ENCODE peak calls at places on chromosomes 7 and 10, in nine cellular contexts. One of them, this sample, is unnamed.

GRCh38 chr10:100969175-100970075 is at the start of gene SEMA4G:
- DNase-seq in ovary: peak; percentile 59
- DNase-seq in sigmoid colon: peak; percentile 78
- DNase-seq in IMR-90: peak; percentile 12
- DNase-seq in transverse colon: peak; percentile 59
- DNase-seq in A549: peak; percentile 44
- DNase-seq in K562: peak; percentile 83
- DNase-seq in stomach: peak; percentile 47
- DNase-seq in esophagus squamous epithelium: no peak
- DNase-seq in this sample: peak; percentile 69

GRCh38 chr10:112958275-112958995 is 8.4 kb downstream of the TCF7L2 start:
- DNase-seq in ovary: no peak
- DNase-seq in sigmoid colon: no peak
- DNase-seq in IMR-90: peak; percentile 97
- DNase-seq in transverse colon: no peak
- DNase-seq in A549: peak; percentile 60
- DNase-seq in K562: no peak
- DNase-seq in stomach: no peak
- DNase-seq in esophagus squamous epithelium: no peak
- DNase-seq in this sample: no peak

GRCh38 chr7:120218702-120219101 is 54.3 kb upstream of the KCND2 start:
- DNase-seq in ovary: peak; percentile 13
- DNase-seq in sigmoid colon: peak; percentile 70
- DNase-seq in IMR-90: peak; percentile 22
- DNase-seq in transverse colon: no peak
- DNase-seq in A549: no peak
- DNase-seq in K562: no peak
- DNase-seq in stomach: no peak
- DNase-seq in esophagus squamous epithelium: no peak
- DNase-seq in this sample: no peak

GRCh38 chr10:71888623-71889387 is 37.8 kb upstream of the PSAP start:
- DNase-seq in ovary: peak; percentile 92
- DNase-seq in sigmoid colon: peak; percentile 96
- DNase-seq in IMR-90: peak; percentile 77
- DNase-seq in transverse colon: peak; percentile 78
- DNase-seq in A549: peak; percentile 79
- DNase-seq in K562: peak; percentile 86
- DNase-seq in stomach: peak; percentile 65
- DNase-seq in esophagus squamous epithelium: peak; percentile 50
- DNase-seq in this sample: peak; percentile 69

GRCh38 chr7:4690953-4691856 is 9.1 kb downstream of the FOXK1 start:
- DNase-seq in ovary: no peak
- DNase-seq in sigmoid colon: no peak
- DNase-seq in IMR-90: no peak
- DNase-seq in transverse colon: no peak
- DNase-seq in A549: no peak
- DNase-seq in K562: no peak
- DNase-seq in stomach: no peak
- DNase-seq in esophagus squamous epithelium: no peak
- DNase-seq in this sample: no peak

GRCh38 chr7:151157645-151158329 is 9.7 kb downstream of the GBX1 start:
- DNase-seq in ovary: no peak
- DNase-seq in sigmoid colon: no peak
- DNase-seq in IMR-90: peak; percentile 26
- DNase-seq in transverse colon: peak; percentile 4
- DNase-seq in A549: peak; percentile 37
- DNase-seq in K562: no peak
- DNase-seq in stomach: no peak
- DNase-seq in esophagus squamous epithelium: no peak
- DNase-seq in this sample: no peak

GRCh38 chr10:119025336-119025735 is 4.2 kb upstream of the NANOS1 start:
- DNase-seq in ovary: no peak
- DNase-seq in sigmoid colon: peak; percentile 93
- DNase-seq in IMR-90: peak; percentile 64
- DNase-seq in transverse colon: peak; percentile 44
- DNase-seq in A549: no peak
- DNase-seq in K562: no peak
- DNase-seq in stomach: peak; percentile 89
- DNase-seq in esophagus squamous epithelium: no peak
- DNase-seq in this sample: peak; percentile 59

GRCh38 chr7:69739182-69739581 is 140.9 kb downstream of the AUTS2 start:
- DNase-seq in ovary: no peak
- DNase-seq in sigmoid colon: no peak
- DNase-seq in IMR-90: no peak
- DNase-seq in transverse colon: no peak
- DNase-seq in A549: peak; percentile 25
- DNase-seq in K562: no peak
- DNase-seq in stomach: no peak
- DNase-seq in esophagus squamous epithelium: no peak
- DNase-seq in this sample: no peak

GRCh38 chr10:33248638-33249037 is 85.8 kb downstream of the NRP1 start:
- DNase-seq in ovary: no peak
- DNase-seq in sigmoid colon: no peak
- DNase-seq in IMR-90: peak; percentile 95
- DNase-seq in transverse colon: no peak
- DNase-seq in A549: no peak
- DNase-seq in K562: no peak
- DNase-seq in stomach: no peak
- DNase-seq in esophagus squamous epithelium: no peak
- DNase-seq in this sample: no peak

GRCh38 chr10:91931526-91932190 is 8.1 kb downstream of the BTAF1 start:
- DNase-seq in ovary: no peak
- DNase-seq in sigmoid colon: no peak
- DNase-seq in IMR-90: peak; percentile 16
- DNase-seq in transverse colon: no peak
- DNase-seq in A549: no peak
- DNase-seq in K562: no peak
- DNase-seq in stomach: no peak
- DNase-seq in esophagus squamous epithelium: no peak
- DNase-seq in this sample: no peak

GRCh38 chr7:71752171-71752935 is 620.4 kb downstream of the GALNT17 start:
- DNase-seq in ovary: no peak
- DNase-seq in sigmoid colon: no peak
- DNase-seq in IMR-90: no peak
- DNase-seq in transverse colon: peak; percentile 28
- DNase-seq in A549: peak; percentile 12
- DNase-seq in K562: peak; percentile 78
- DNase-seq in stomach: peak; percentile 66
- DNase-seq in esophagus squamous epithelium: no peak
- DNase-seq in this sample: peak; percentile 77

GRCh38 chr10:78416031-78416800 is 382.6 kb downstream of the RPS24 start:
- DNase-seq in ovary: no peak
- DNase-seq in sigmoid colon: peak; percentile 29
- DNase-seq in IMR-90: peak; percentile 73
- DNase-seq in transverse colon: no peak
- DNase-seq in A549: no peak
- DNase-seq in K562: no peak
- DNase-seq in stomach: peak; percentile 17
- DNase-seq in esophagus squamous epithelium: no peak
- DNase-seq in this sample: no peak

GRCh38 chr10:45599646-45600045 is 72.9 kb downstream of the ZFAND4 start:
- DNase-seq in ovary: no peak
- DNase-seq in sigmoid colon: no peak
- DNase-seq in IMR-90: no peak
- DNase-seq in transverse colon: no peak
- DNase-seq in A549: no peak
- DNase-seq in K562: no peak
- DNase-seq in stomach: no peak
- DNase-seq in esophagus squamous epithelium: no peak
- DNase-seq in this sample: no peak

GRCh38 chr7:105032553-105033214 is 18.7 kb downstream of the KMT2E start:
- DNase-seq in ovary: no peak
- DNase-seq in sigmoid colon: no peak
- DNase-seq in IMR-90: no peak
- DNase-seq in transverse colon: no peak
- DNase-seq in A549: no peak
- DNase-seq in K562: no peak
- DNase-seq in stomach: no peak
- DNase-seq in esophagus squamous epithelium: no peak
- DNase-seq in this sample: no peak

GRCh38 chr10:110739811-110740271 is 95.7 kb downstream of the RBM20 start:
- DNase-seq in ovary: peak; percentile 11
- DNase-seq in sigmoid colon: no peak
- DNase-seq in IMR-90: no peak
- DNase-seq in transverse colon: no peak
- DNase-seq in A549: no peak
- DNase-seq in K562: no peak
- DNase-seq in stomach: no peak
- DNase-seq in esophagus squamous epithelium: no peak
- DNase-seq in this sample: peak; percentile 71

GRCh38 chr7:50782376-50783208 is at the start of gene GRB10:
- DNase-seq in ovary: peak; percentile 43
- DNase-seq in sigmoid colon: peak; percentile 75
- DNase-seq in IMR-90: peak; percentile 20
- DNase-seq in transverse colon: no peak
- DNase-seq in A549: no peak
- DNase-seq in K562: peak; percentile 47
- DNase-seq in stomach: no peak
- DNase-seq in esophagus squamous epithelium: no peak
- DNase-seq in this sample: no peak

GRCh38 chr7:113710310-113711106 is 208.3 kb downstream of the PPP1R3A start:
- DNase-seq in ovary: no peak
- DNase-seq in sigmoid colon: no peak
- DNase-seq in IMR-90: peak; percentile 83
- DNase-seq in transverse colon: peak; percentile 20
- DNase-seq in A549: peak; percentile 85
- DNase-seq in K562: peak; percentile 72
- DNase-seq in stomach: no peak
- DNase-seq in esophagus squamous epithelium: no peak
- DNase-seq in this sample: no peak

GRCh38 chr10:62911210-62911963 is 95.2 kb upstream of the EGR2 start:
- DNase-seq in ovary: no peak
- DNase-seq in sigmoid colon: no peak
- DNase-seq in IMR-90: no peak
- DNase-seq in transverse colon: no peak
- DNase-seq in A549: no peak
- DNase-seq in K562: no peak
- DNase-seq in stomach: no peak
- DNase-seq in esophagus squamous epithelium: no peak
- DNase-seq in this sample: no peak

GRCh38 chr10:117684673-117685211 is 142.2 kb downstream of the EMX2 start:
- DNase-seq in ovary: no peak
- DNase-seq in sigmoid colon: no peak
- DNase-seq in IMR-90: no peak
- DNase-seq in transverse colon: peak; percentile 35
- DNase-seq in A549: peak; percentile 40
- DNase-seq in K562: peak; percentile 16
- DNase-seq in stomach: peak; percentile 52
- DNase-seq in esophagus squamous epithelium: no peak
- DNase-seq in this sample: no peak

GRCh38 chr10:117681104-117681503 is 138.6 kb downstream of the EMX2 start:
- DNase-seq in ovary: no peak
- DNase-seq in sigmoid colon: no peak
- DNase-seq in IMR-90: no peak
- DNase-seq in transverse colon: no peak
- DNase-seq in A549: no peak
- DNase-seq in K562: no peak
- DNase-seq in stomach: no peak
- DNase-seq in esophagus squamous epithelium: no peak
- DNase-seq in this sample: no peak

GRCh38 chr10:117686606-117687005 is 144.1 kb downstream of the EMX2 start:
- DNase-seq in ovary: no peak
- DNase-seq in sigmoid colon: no peak
- DNase-seq in IMR-90: no peak
- DNase-seq in transverse colon: no peak
- DNase-seq in A549: no peak
- DNase-seq in K562: peak; percentile 18
- DNase-seq in stomach: no peak
- DNase-seq in esophagus squamous epithelium: no peak
- DNase-seq in this sample: no peak

GRCh38 chr10:117685431-117685830 is 142.9 kb downstream of the EMX2 start:
- DNase-seq in ovary: no peak
- DNase-seq in sigmoid colon: no peak
- DNase-seq in IMR-90: no peak
- DNase-seq in transverse colon: no peak
- DNase-seq in A549: no peak
- DNase-seq in K562: no peak
- DNase-seq in stomach: no peak
- DNase-seq in esophagus squamous epithelium: no peak
- DNase-seq in this sample: no peak

DNA sequence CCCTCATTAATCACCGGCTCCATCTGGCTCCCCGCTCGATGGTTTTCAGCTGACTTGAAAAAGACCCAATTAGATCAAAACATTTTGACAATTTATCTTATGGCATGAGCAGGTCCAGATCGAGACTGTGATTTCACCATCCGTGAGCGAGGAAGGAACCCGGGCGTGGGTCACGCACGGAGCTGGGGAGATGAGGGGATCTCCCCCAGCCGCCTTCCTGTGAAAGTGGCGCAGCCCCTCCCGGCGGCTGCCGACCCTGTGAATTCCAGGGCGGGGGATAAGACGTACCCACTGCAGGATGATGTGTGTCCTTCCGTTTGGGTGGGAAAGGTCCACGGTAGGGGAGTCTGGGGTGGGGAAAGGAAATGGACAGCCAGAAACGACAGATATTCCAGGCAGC is 141.7 kb downstream of the EMX2 start:
- DNase-seq in ovary: no peak
- DNase-seq in sigmoid colon: no peak
- DNase-seq in IMR-90: no peak
- DNase-seq in transverse colon: no peak
- DNase-seq in A549: no peak
- DNase-seq in K562: no peak
- DNase-seq in stomach: no peak
- DNase-seq in esophagus squamous epithelium: no peak
- DNase-seq in this sample: no peak
- H3K4me3 ChIP-seq in ovary: no peak overlapping the region
- H3K4me3 ChIP-seq in sigmoid colon: no peak overlapping the region
- H3K4me3 ChIP-seq in IMR-90: no peak overlapping the region
- H3K4me3 ChIP-seq in transverse colon: no peak overlapping the region
- H3K4me3 ChIP-seq in A549: no peak overlapping the region
- H3K4me3 ChIP-seq in K562: no peak overlapping the region
- H3K4me3 ChIP-seq in stomach: no peak overlapping the region
- H3K4me3 ChIP-seq in esophagus squamous epithelium: no peak overlapping the region
- H3K4me3 ChIP-seq in this sample: no peak overlapping the region

GRCh38 chr10:44016589-44017482 is 368.1 kb downstream of the CXCL12 start:
- DNase-seq in ovary: no peak
- DNase-seq in sigmoid colon: no peak
- DNase-seq in IMR-90: peak; percentile 21
- DNase-seq in transverse colon: no peak
- DNase-seq in A549: no peak
- DNase-seq in K562: no peak
- DNase-seq in stomach: no peak
- DNase-seq in esophagus squamous epithelium: no peak
- DNase-seq in this sample: no peak
- H3K27ac ChIP-seq in ovary: peak overlapping the region; percentile 35
- H3K27ac ChIP-seq in sigmoid colon: peak overlapping the region; percentile 18
- H3K27ac ChIP-seq in IMR-90: no peak overlapping the region
- H3K27ac ChIP-seq in transverse colon: no peak overlapping the region
- H3K27ac ChIP-seq in A549: no peak overlapping the region
- H3K27ac ChIP-seq in K562: no peak overlapping the region
- H3K27ac ChIP-seq in stomach: no peak overlapping the region
- H3K27ac ChIP-seq in esophagus squamous epithelium: no peak overlapping the region
- H3K27ac ChIP-seq in this sample: no peak overlapping the region

GRCh38 chr7:90424720-90425119 is 21.5 kb downstream of the CLDN12 start:
- DNase-seq in ovary: no peak
- DNase-seq in sigmoid colon: no peak
- DNase-seq in IMR-90: no peak
- DNase-seq in transverse colon: no peak
- DNase-seq in A549: no peak
- DNase-seq in K562: no peak
- DNase-seq in stomach: no peak
- DNase-seq in esophagus squamous epithelium: no peak
- DNase-seq in this sample: no peak
- TF ChIP-seq POLR2A in ovary: no peak
- TF ChIP-seq POLR2A in sigmoid colon: no peak
- TF ChIP-seq POLR2A in IMR-90: no peak
- TF ChIP-seq POLR2A in transverse colon: no peak
- TF ChIP-seq POLR2A in A549: no peak
- TF ChIP-seq POLR2A in K562: no peak
- TF ChIP-seq POLR2A in stomach: no peak
- TF ChIP-seq POLR2A in esophagus squamous epithelium: no peak
- TF ChIP-seq POLR2A in this sample: no peak

GRCh38 chr10:117550042-117550441 is 7.5 kb downstream of the EMX2 start:
- DNase-seq in ovary: no peak
- DNase-seq in sigmoid colon: no peak
- DNase-seq in IMR-90: no peak
- DNase-seq in transverse colon: no peak
- DNase-seq in A549: no peak
- DNase-seq in K562: no peak
- DNase-seq in stomach: no peak
- DNase-seq in esophagus squamous epithelium: no peak
- DNase-seq in this sample: no peak
- H3K4me3 ChIP-seq in ovary: no peak overlapping the region
- H3K4me3 ChIP-seq in sigmoid colon: no peak overlapping the region
- H3K4me3 ChIP-seq in IMR-90: no peak overlapping the region
- H3K4me3 ChIP-seq in transverse colon: no peak overlapping the region
- H3K4me3 ChIP-seq in A549: no peak overlapping the region
- H3K4me3 ChIP-seq in K562: no peak overlapping the region
- H3K4me3 ChIP-seq in stomach: no peak overlapping the region
- H3K4me3 ChIP-seq in esophagus squamous epithelium: no peak overlapping the region
- H3K4me3 ChIP-seq in this sample: no peak overlapping the region

This sample was measured in right lobe of liver.